ENCODE peak calls at places on chromosome 7, in five cellular contexts. P, L, E, G and M are unnamed samples.

GRCh38 chr7:69245646-69246045 is 352.6 kb upstream of the AUTS2 start:
- DNase-seq in P (peak; percentile 8), L (no peak), E (no peak), G (no peak), M (no peak)

GRCh38 chr7:51324206-51324884 is 7.7 kb upstream of the COBL start:
- DNase-seq in P (peak; percentile 34), L (no peak), E (peak; percentile 58), G (peak; percentile 60), M (no peak)

GRCh38 chr7:112080441-112080840 is 125.8 kb downstream of the DOCK4 start:
- DNase-seq in P (peak; percentile 97), L (no peak), E (no peak), G (peak; percentile 92), M (peak; percentile 45)

GRCh38 chr7:23093546-23093945 is 12.0 kb upstream of the KLHL7 start:
- DNase-seq in P (peak; percentile 49), L (no peak), E (no peak), G (peak; percentile 91), M (no peak)

GRCh38 chr7:93931655-93932054 is 10.1 kb downstream of the GNG11 start:
- DNase-seq in P (no peak), L (no peak), E (no peak), G (no peak), M (no peak)

GRCh38 chr7:99720370-99721128 is 14.4 kb downstream of the CYP3A7 start:
- DNase-seq in P (no peak), L (peak; percentile 43), E (peak; percentile 57), G (no peak), M (no peak)

GRCh38 chr7:28433604-28434254 is 21.4 kb downstream of the CREB5 start:
- DNase-seq in P (peak; percentile 60), L (no peak), E (no peak), G (no peak), M (peak; percentile 13)

GRCh38 chr7:142445019-142445686 is 187.3 kb upstream of the PRSS58 start:
- DNase-seq in P (no peak), L (no peak), E (no peak), G (no peak), M (no peak)

GRCh38 chr7:117020605-117021002 is 67.3 kb downstream of the ST7 start:
- DNase-seq in P (no peak), L (no peak), E (no peak), G (no peak), M (no peak)

GRCh38 chr7:50682079-50682478 is 100.6 kb downstream of the GRB10 start:
- DNase-seq in P (no peak), L (no peak), E (peak; percentile 81), G (no peak), M (no peak)

GRCh38 chr7:39621784-39622411 is 1.5 kb upstream of the RALA start:
- DNase-seq in P (no peak), L (no peak), E (no peak), G (peak; percentile 81), M (no peak)

GRCh38 chr7:109354000-109354399 is 784.3 kb downstream of the DNAJB9 start:
- DNase-seq in P (no peak), L (no peak), E (no peak), G (no peak), M (no peak)

GRCh38 chr7:105218215-105218614 is 170.5 kb downstream of the SRPK2 start:
- DNase-seq in P (no peak), L (no peak), E (no peak), G (no peak), M (no peak)

GRCh38 chr7:104926905-104927454 is 87.0 kb upstream of the KMT2E start:
- DNase-seq in P (no peak), L (no peak), E (no peak), G (no peak), M (no peak)

GRCh38 chr7:130593033-130593432 is 75.5 kb downstream of the COPG2 start:
- DNase-seq in P (no peak), L (no peak), E (no peak), G (peak; percentile 16), M (no peak)

GRCh38 chr7:72467237-72467636 is 55.1 kb upstream of the CALN1 start:
- DNase-seq in P (no peak), L (no peak), E (no peak), G (no peak), M (no peak)

GRCh38 chr7:147937428-147937827 is 653.1 kb upstream of the C7orf33 start:
- DNase-seq in P (no peak), L (no peak), E (no peak), G (no peak), M (no peak)

GRCh38 chr7:98826400-98826799 is 43.4 kb downstream of the TMEM130 start:
- DNase-seq in P (no peak), L (no peak), E (no peak), G (no peak), M (no peak)

GRCh38 chr7:30914611-30915601 is 3.3 kb downstream of the AQP1 start:
- DNase-seq in P (peak; percentile 8), L (no peak), E (no peak), G (peak; percentile 84), M (no peak)

GRCh38 chr7:117250245-117250644 is 72.6 kb downstream of the WNT2 start:
- DNase-seq in P (no peak), L (no peak), E (no peak), G (no peak), M (no peak)

GRCh38 chr7:4799508-4800268 is 24.3 kb downstream of the AP5Z1 start:
- DNase-seq in P (no peak), L (no peak), E (no peak), G (no peak), M (no peak)

GRCh38 chr7:157550300-157551275 is 213.8 kb downstream of the DNAJB6 start:
- DNase-seq in P (no peak), L (no peak), E (no peak), G (no peak), M (no peak)

GRCh38 chr7:47329320-47329926 is 252.5 kb downstream of the TNS3 start:
- DNase-seq in P (peak; percentile 68), L (peak; percentile 25), E (peak; percentile 43), G (no peak), M (no peak)

GRCh38 chr7:25860206-25860881 is 291.7 kb upstream of the NFE2L3 start:
- DNase-seq in P (no peak), L (no peak), E (no peak), G (no peak), M (no peak)

GRCh38 chr7:92576296-92576695 is 13.9 kb downstream of the FAM133B start:
- DNase-seq in P (no peak), L (no peak), E (no peak), G (peak; percentile 52), M (no peak)

GRCh38 chr7:110856704-110857103 is 234.2 kb upstream of the LRRN3 start:
- DNase-seq in P (peak; percentile 28), L (no peak), E (no peak), G (peak; percentile 10), M (peak; percentile 12)

GRCh38 chr7:13639416-13639815 is 350.1 kb downstream of the ETV1 start:
- DNase-seq in P (no peak), L (no peak), E (no peak), G (peak; percentile 79), M (no peak)

GRCh38 chr7:99827040-99827778 is 604 bp upstream of the CYP3A43 start:
- DNase-seq in P (no peak), L (no peak), E (peak; percentile 74), G (no peak), M (no peak)

GRCh38 chr7:67753891-67754290 is 757.3 kb downstream of the TYW1 start:
- DNase-seq in P (no peak), L (no peak), E (no peak), G (no peak), M (no peak)

GRCh38 chr7:128177768-128178550 is 63.1 kb upstream of the LEP start:
- DNase-seq in P (no peak), L (no peak), E (no peak), G (no peak), M (no peak)

GRCh38 chr7:154304740-154305679 is 252.8 kb downstream of the DPP6 start:
- DNase-seq in P (no peak), L (no peak), E (no peak), G (no peak), M (no peak)

GRCh38 chr7:738723-739454 is 11.8 kb upstream of the PRKAR1B start:
- DNase-seq in P (no peak), L (no peak), E (no peak), G (no peak), M (no peak)

GRCh38 chr7:102418603-102419002 is 14.8 kb upstream of the ORAI2 start:
- DNase-seq in P (no peak), L (no peak), E (no peak), G (no peak), M (no peak)

GRCh38 chr7:81260152-81260551 is 341.3 kb upstream of the SEMA3C start:
- DNase-seq in P (no peak), L (no peak), E (no peak), G (peak; percentile 53), M (no peak)

GRCh38 chr7:93279541-93279940 is 47.4 kb downstream of the VPS50 start:
- DNase-seq in P (peak; percentile 28), L (no peak), E (no peak), G (peak; percentile 14), M (no peak)

GRCh38 chr7:20350518-20350951 is 19.8 kb downstream of the ITGB8 start:
- DNase-seq in P (no peak), L (peak; percentile 29), E (no peak), G (no peak), M (no peak)